ENCODE peak calls at places on chromosomes 16 and 17, in seven cellular contexts. One of them, this sample, is unnamed. For H3K27me3, the result is how much of the 10 kb centered on the place peaks cover.

GRCh38 chr17:64938925-64939474 is 19.7 kb upstream of the LRRC37A3 start:
- DNase-seq in right lobe of liver: peak
- DNase-seq in thoracic aorta: no peak
- DNase-seq in esophagus squamous epithelium: no peak
- DNase-seq in K562: peak
- DNase-seq in HCT116: no peak
- DNase-seq in stomach: peak
- DNase-seq in this sample: peak

GRCh38 chr16:15690296-15690695 is 40.3 kb downstream of the NDE1 start:
- DNase-seq in right lobe of liver: no peak
- DNase-seq in thoracic aorta: peak
- DNase-seq in esophagus squamous epithelium: no peak
- DNase-seq in K562: no peak
- DNase-seq in HCT116: no peak
- DNase-seq in stomach: no peak
- DNase-seq in this sample: no peak

GRCh38 chr16:19329932-19330331 is 44.4 kb downstream of the CLEC19A start:
- DNase-seq in right lobe of liver: no peak
- DNase-seq in thoracic aorta: no peak
- DNase-seq in esophagus squamous epithelium: no peak
- DNase-seq in K562: no peak
- DNase-seq in HCT116: peak
- DNase-seq in stomach: no peak
- DNase-seq in this sample: no peak

GRCh38 chr17:11264183-11264871 is 23.3 kb downstream of the SHISA6 start:
- DNase-seq in right lobe of liver: no peak
- DNase-seq in thoracic aorta: no peak
- DNase-seq in esophagus squamous epithelium: no peak
- DNase-seq in K562: peak
- DNase-seq in HCT116: peak
- DNase-seq in stomach: no peak
- DNase-seq in this sample: no peak

GRCh38 chr17:80795737-80796136 is 195.9 kb upstream of the CHMP6 start:
- DNase-seq in right lobe of liver: peak
- DNase-seq in thoracic aorta: no peak
- DNase-seq in esophagus squamous epithelium: no peak
- DNase-seq in K562: no peak
- DNase-seq in HCT116: no peak
- DNase-seq in stomach: no peak
- DNase-seq in this sample: no peak

GRCh38 chr16:55944377-55944802 is 69.2 kb upstream of the CES5A start:
- DNase-seq in right lobe of liver: peak
- DNase-seq in thoracic aorta: peak
- DNase-seq in esophagus squamous epithelium: no peak
- DNase-seq in K562: peak
- DNase-seq in HCT116: peak
- DNase-seq in stomach: peak
- DNase-seq in this sample: peak

GRCh38 chr17:2262146-2262587 is 41.4 kb downstream of the SMG6 start:
- DNase-seq in right lobe of liver: no peak
- DNase-seq in thoracic aorta: no peak
- DNase-seq in esophagus squamous epithelium: no peak
- DNase-seq in K562: no peak
- DNase-seq in HCT116: no peak
- DNase-seq in stomach: no peak
- DNase-seq in this sample: no peak

GRCh38 chr16:52383640-52384292 is 163.2 kb downstream of the TOX3 start:
- DNase-seq in right lobe of liver: no peak
- DNase-seq in thoracic aorta: no peak
- DNase-seq in esophagus squamous epithelium: no peak
- DNase-seq in K562: no peak
- DNase-seq in HCT116: no peak
- DNase-seq in stomach: no peak
- DNase-seq in this sample: no peak

GRCh38 chr17:1710807-1711553 is 803 bp upstream of the TLCD2 start:
- DNase-seq in right lobe of liver: no peak
- DNase-seq in thoracic aorta: no peak
- DNase-seq in esophagus squamous epithelium: no peak
- DNase-seq in K562: no peak
- DNase-seq in HCT116: no peak
- DNase-seq in stomach: no peak
- DNase-seq in this sample: peak

GRCh38 chr17:37051839-37052238 is 103.1 kb downstream of the AATF start:
- DNase-seq in right lobe of liver: peak
- DNase-seq in thoracic aorta: no peak
- DNase-seq in esophagus squamous epithelium: no peak
- DNase-seq in K562: no peak
- DNase-seq in HCT116: no peak
- DNase-seq in stomach: no peak
- DNase-seq in this sample: no peak

GRCh38 chr17:17682737-17683675 is 1.7 kb downstream of the RAI1 start:
- DNase-seq in right lobe of liver: peak
- DNase-seq in thoracic aorta: no peak
- DNase-seq in esophagus squamous epithelium: no peak
- DNase-seq in K562: peak
- DNase-seq in HCT116: no peak
- DNase-seq in stomach: peak
- DNase-seq in this sample: peak

GRCh38 chr17:32302860-32303649 is 37.4 kb downstream of the RHBDL3 start:
- DNase-seq in right lobe of liver: peak
- DNase-seq in thoracic aorta: no peak
- DNase-seq in esophagus squamous epithelium: no peak
- DNase-seq in K562: no peak
- DNase-seq in HCT116: no peak
- DNase-seq in stomach: no peak
- DNase-seq in this sample: no peak

GRCh38 chr17:652310-652709 is 62.3 kb downstream of the VPS53 start:
- DNase-seq in right lobe of liver: no peak
- DNase-seq in thoracic aorta: no peak
- DNase-seq in esophagus squamous epithelium: no peak
- DNase-seq in K562: no peak
- DNase-seq in HCT116: no peak
- DNase-seq in stomach: no peak
- DNase-seq in this sample: no peak

GRCh38 chr17:51166198-51166986 is at the start of gene NME2:
- DNase-seq in right lobe of liver: peak
- DNase-seq in thoracic aorta: peak
- DNase-seq in esophagus squamous epithelium: peak
- DNase-seq in K562: peak
- DNase-seq in HCT116: peak
- DNase-seq in stomach: peak
- DNase-seq in this sample: peak

GRCh38 chr16:72856797-72857196 is 191.1 kb downstream of the ZFHX3 start:
- DNase-seq in right lobe of liver: no peak
- DNase-seq in thoracic aorta: no peak
- DNase-seq in esophagus squamous epithelium: no peak
- DNase-seq in K562: no peak
- DNase-seq in HCT116: no peak
- DNase-seq in stomach: no peak
- DNase-seq in this sample: no peak

GRCh38 chr17:30116345-30116660 is 313 bp upstream of the NSRP1 start:
- DNase-seq in right lobe of liver: no peak
- DNase-seq in thoracic aorta: no peak
- DNase-seq in esophagus squamous epithelium: no peak
- DNase-seq in K562: no peak
- DNase-seq in HCT116: no peak
- DNase-seq in stomach: no peak
- DNase-seq in this sample: no peak

GRCh38 chr16:67561501-67561823 is 864 bp upstream of the CTCF start:
- DNase-seq in right lobe of liver: no peak
- DNase-seq in thoracic aorta: no peak
- DNase-seq in esophagus squamous epithelium: no peak
- DNase-seq in K562: no peak
- DNase-seq in HCT116: no peak
- DNase-seq in stomach: no peak
- DNase-seq in this sample: no peak

GRCh38 chr17:54848368-54848987 is 52.2 kb upstream of the TOM1L1 start:
- DNase-seq in right lobe of liver: no peak
- DNase-seq in thoracic aorta: no peak
- DNase-seq in esophagus squamous epithelium: no peak
- DNase-seq in K562: no peak
- DNase-seq in HCT116: no peak
- DNase-seq in stomach: no peak
- DNase-seq in this sample: no peak

GRCh38 chr16:30980434-30980833 is 4.6 kb upstream of the HSD3B7 start:
- DNase-seq in right lobe of liver: no peak
- DNase-seq in thoracic aorta: no peak
- DNase-seq in esophagus squamous epithelium: no peak
- DNase-seq in K562: no peak
- DNase-seq in HCT116: no peak
- DNase-seq in stomach: no peak
- DNase-seq in this sample: no peak

GRCh38 chr17:51299859-51300258 is 39.5 kb downstream of the UTP18 start:
- DNase-seq in right lobe of liver: no peak
- DNase-seq in thoracic aorta: no peak
- DNase-seq in esophagus squamous epithelium: no peak
- DNase-seq in K562: no peak
- DNase-seq in HCT116: no peak
- DNase-seq in stomach: no peak
- DNase-seq in this sample: no peak

GRCh38 chr17:74599023-74599399 is 6.9 kb upstream of the CD300LD start:
- DNase-seq in right lobe of liver: no peak
- DNase-seq in thoracic aorta: no peak
- DNase-seq in esophagus squamous epithelium: no peak
- DNase-seq in K562: no peak
- DNase-seq in HCT116: no peak
- DNase-seq in stomach: no peak
- DNase-seq in this sample: no peak
- H3K27me3 ChIP-seq in right lobe of liver: under half
- H3K27me3 ChIP-seq in thoracic aorta: under half
- H3K27me3 ChIP-seq in esophagus squamous epithelium: under half
- H3K27me3 ChIP-seq in K562: under half
- H3K27me3 ChIP-seq in HCT116: half or more
- H3K27me3 ChIP-seq in stomach: under half
- H3K27me3 ChIP-seq in this sample: under half

GRCh38 chr17:76538281-76538931 is 897 bp upstream of the CYGB start:
- DNase-seq in right lobe of liver: peak
- DNase-seq in thoracic aorta: no peak
- DNase-seq in esophagus squamous epithelium: no peak
- DNase-seq in K562: no peak
- DNase-seq in HCT116: no peak
- DNase-seq in stomach: no peak
- DNase-seq in this sample: no peak

GRCh38 chr17:76536511-76537287 is 810 bp downstream of the CYGB start:
- DNase-seq in right lobe of liver: no peak
- DNase-seq in thoracic aorta: no peak
- DNase-seq in esophagus squamous epithelium: no peak
- DNase-seq in K562: no peak
- DNase-seq in HCT116: no peak
- DNase-seq in stomach: no peak
- DNase-seq in this sample: no peak

GRCh38 chr17:76535788-76536510 is 1.6 kb downstream of the CYGB start:
- DNase-seq in right lobe of liver: no peak
- DNase-seq in thoracic aorta: no peak
- DNase-seq in esophagus squamous epithelium: no peak
- DNase-seq in K562: no peak
- DNase-seq in HCT116: no peak
- DNase-seq in stomach: no peak
- DNase-seq in this sample: no peak

GRCh38 chr17:76537578-76538280 is at the start of gene CYGB:
- DNase-seq in right lobe of liver: no peak
- DNase-seq in thoracic aorta: no peak
- DNase-seq in esophagus squamous epithelium: no peak
- DNase-seq in K562: no peak
- DNase-seq in HCT116: no peak
- DNase-seq in stomach: no peak
- DNase-seq in this sample: no peak

DNA sequence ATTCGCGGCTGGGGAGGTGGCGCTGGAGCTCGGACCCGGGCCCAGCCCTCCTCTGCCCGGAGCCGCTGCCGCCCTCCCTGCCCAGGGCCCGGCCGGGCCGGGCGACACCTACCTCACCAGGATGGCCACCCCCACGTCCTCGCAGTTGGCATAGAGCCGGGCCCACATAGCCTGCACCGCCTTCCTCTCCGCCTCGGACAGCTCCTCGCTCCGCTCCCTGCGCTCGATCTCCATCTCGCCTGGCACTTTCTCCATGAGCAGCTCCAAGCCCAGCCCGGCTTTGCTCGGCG is 276 bp downstream of the CYGB start:
- DNase-seq in right lobe of liver: no peak
- DNase-seq in thoracic aorta: no peak
- DNase-seq in esophagus squamous epithelium: no peak
- DNase-seq in K562: no peak
- DNase-seq in HCT116: no peak
- DNase-seq in stomach: peak
- DNase-seq in this sample: no peak
- H3K4me3 ChIP-seq in right lobe of liver: peak
- H3K4me3 ChIP-seq in thoracic aorta: peak
- H3K4me3 ChIP-seq in esophagus squamous epithelium: peak
- H3K4me3 ChIP-seq in K562: no peak
- H3K4me3 ChIP-seq in HCT116: no peak
- H3K4me3 ChIP-seq in stomach: peak
- H3K4me3 ChIP-seq in this sample: no peak

GRCh38 chr16:4538386-4539235 is at the start of gene CDIP1:
- DNase-seq in right lobe of liver: peak
- DNase-seq in thoracic aorta: peak
- DNase-seq in esophagus squamous epithelium: peak
- DNase-seq in K562: peak
- DNase-seq in HCT116: peak
- DNase-seq in stomach: peak
- DNase-seq in this sample: peak
- TF ChIP-seq CTCF in right lobe of liver: peak
- TF ChIP-seq CTCF in thoracic aorta: no peak
- TF ChIP-seq CTCF in esophagus squamous epithelium: no peak
- TF ChIP-seq CTCF in K562: no peak
- TF ChIP-seq CTCF in HCT116: no peak
- TF ChIP-seq CTCF in stomach: no peak
- TF ChIP-seq CTCF in this sample: no peak

DNA sequence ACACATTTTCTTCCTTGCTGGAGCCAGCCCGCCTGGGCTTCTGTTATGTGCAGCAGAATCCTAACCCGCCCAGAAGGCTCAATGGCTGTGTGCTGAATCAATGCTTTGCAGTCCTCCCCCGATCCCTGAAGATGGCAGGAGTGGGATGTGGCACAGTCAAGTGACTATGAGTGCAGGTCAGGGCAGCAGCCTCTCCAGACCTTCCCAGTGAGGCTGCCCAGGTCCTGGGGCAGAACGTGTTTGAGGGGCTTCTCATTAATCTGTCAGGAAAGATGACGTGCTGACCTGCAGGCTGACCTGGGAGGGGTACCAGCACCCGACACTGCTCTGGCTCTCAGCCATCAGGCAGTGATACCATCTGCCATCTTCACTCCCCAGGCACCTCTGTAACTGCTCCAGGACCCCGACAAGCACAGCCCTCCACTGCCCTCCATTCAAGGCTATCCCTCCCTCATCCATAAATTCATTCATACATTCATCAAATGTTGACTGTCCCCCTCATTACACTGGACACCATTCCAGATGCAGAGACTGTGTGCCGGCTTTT is 35.1 kb downstream of the LRRC75A start:
- DNase-seq in right lobe of liver: no peak
- DNase-seq in thoracic aorta: no peak
- DNase-seq in esophagus squamous epithelium: no peak
- DNase-seq in K562: no peak
- DNase-seq in HCT116: no peak
- DNase-seq in stomach: no peak
- DNase-seq in this sample: no peak
- H3K27me3 ChIP-seq in right lobe of liver: under half
- H3K27me3 ChIP-seq in thoracic aorta: under half
- H3K27me3 ChIP-seq in esophagus squamous epithelium: under half
- H3K27me3 ChIP-seq in K562: under half
- H3K27me3 ChIP-seq in HCT116: under half
- H3K27me3 ChIP-seq in stomach: under half
- H3K27me3 ChIP-seq in this sample: under half

This sample was measured in Caco-2.